ENCODE peak calls at places on chromosomes 2 and 18, in six cellular contexts. One of them, this sample, is unnamed.

GRCh38 chr2:25202290-25202689 is 33.9 kb upstream of the POMC start:
- DNase-seq in A549: no peak
- DNase-seq in heart left ventricle: no peak
- DNase-seq in HCT116: no peak
- DNase-seq in NB4: no peak
- DNase-seq in Peyer's patch: no peak
- DNase-seq in this sample: no peak

GRCh38 chr2:146927080-146927714 is 917.6 kb upstream of the ACVR2A start:
- DNase-seq in HCT116: peak; percentile 39
- DNase-seq in A549: no peak
- DNase-seq in NB4: peak; percentile 28
- DNase-seq in heart left ventricle: no peak
- DNase-seq in Peyer's patch: peak; percentile 74
- DNase-seq in this sample: no peak

GRCh38 chr2:127422631-127423475 is 4.6 kb downstream of the PROC start:
- DNase-seq in heart left ventricle: no peak
- DNase-seq in HCT116: no peak
- DNase-seq in Peyer's patch: peak; percentile 75
- DNase-seq in A549: no peak
- DNase-seq in NB4: peak; percentile 89
- DNase-seq in this sample: peak; percentile 51

GRCh38 chr18:6975084-6975483 is 142.5 kb downstream of the LAMA1 start:
- DNase-seq in NB4: no peak
- DNase-seq in heart left ventricle: no peak
- DNase-seq in Peyer's patch: no peak
- DNase-seq in HCT116: no peak
- DNase-seq in A549: no peak
- DNase-seq in this sample: no peak

GRCh38 chr2:160934991-160935390 is 225.2 kb upstream of the TANK start:
- DNase-seq in HCT116: no peak
- DNase-seq in NB4: no peak
- DNase-seq in heart left ventricle: no peak
- DNase-seq in A549: no peak
- DNase-seq in Peyer's patch: no peak
- DNase-seq in this sample: no peak

GRCh38 chr2:30161929-30162328 is 15.1 kb downstream of the YPEL5 start:
- DNase-seq in A549: no peak
- DNase-seq in NB4: no peak
- DNase-seq in Peyer's patch: no peak
- DNase-seq in HCT116: no peak
- DNase-seq in heart left ventricle: no peak
- DNase-seq in this sample: no peak

GRCh38 chr2:46315103-46315890 is 18.1 kb downstream of the EPAS1 start:
- DNase-seq in heart left ventricle: peak; percentile 92
- DNase-seq in NB4: peak; percentile 29
- DNase-seq in Peyer's patch: peak; percentile 95
- DNase-seq in HCT116: peak; percentile 52
- DNase-seq in A549: peak; percentile 95
- DNase-seq in this sample: no peak

GRCh38 chr2:149536649-149537048 is 50.9 kb downstream of the MMADHC start:
- DNase-seq in Peyer's patch: no peak
- DNase-seq in A549: no peak
- DNase-seq in heart left ventricle: no peak
- DNase-seq in HCT116: no peak
- DNase-seq in NB4: no peak
- DNase-seq in this sample: no peak

GRCh38 chr2:32792416-32792815 is 154.3 kb upstream of the LTBP1 start:
- DNase-seq in heart left ventricle: peak; percentile 58
- DNase-seq in A549: no peak
- DNase-seq in NB4: no peak
- DNase-seq in HCT116: no peak
- DNase-seq in Peyer's patch: no peak
- DNase-seq in this sample: no peak

GRCh38 chr2:65331361-65331760 is 101.0 kb downstream of the SPRED2 start:
- DNase-seq in heart left ventricle: no peak
- DNase-seq in Peyer's patch: no peak
- DNase-seq in A549: no peak
- DNase-seq in NB4: no peak
- DNase-seq in HCT116: no peak
- DNase-seq in this sample: no peak

GRCh38 chr2:44778221-44778654 is 163.3 kb upstream of the SIX3 start:
- DNase-seq in A549: no peak
- DNase-seq in heart left ventricle: no peak
- DNase-seq in NB4: peak; percentile 70
- DNase-seq in Peyer's patch: no peak
- DNase-seq in HCT116: no peak
- DNase-seq in this sample: no peak

GRCh38 chr2:11129598-11130449 is 25.4 kb upstream of the SLC66A3 start:
- DNase-seq in HCT116: peak; percentile 65
- DNase-seq in A549: peak; percentile 59
- DNase-seq in NB4: peak; percentile 79
- DNase-seq in heart left ventricle: peak; percentile 60
- DNase-seq in Peyer's patch: peak; percentile 92
- DNase-seq in this sample: peak; percentile 69

GRCh38 chr2:15369129-15369528 is 192.0 kb downstream of the NBAS start:
- DNase-seq in NB4: no peak
- DNase-seq in HCT116: no peak
- DNase-seq in A549: no peak
- DNase-seq in Peyer's patch: no peak
- DNase-seq in heart left ventricle: no peak
- DNase-seq in this sample: no peak

GRCh38 chr2:232490221-232491138 is 2.8 kb upstream of the ECEL1 start:
- DNase-seq in NB4: no peak
- DNase-seq in Peyer's patch: no peak
- DNase-seq in heart left ventricle: no peak
- DNase-seq in HCT116: no peak
- DNase-seq in A549: no peak
- DNase-seq in this sample: no peak

GRCh38 chr18:48274301-48274700 is 134.9 kb downstream of the ZBTB7C start:
- DNase-seq in HCT116: no peak
- DNase-seq in NB4: no peak
- DNase-seq in A549: no peak
- DNase-seq in Peyer's patch: no peak
- DNase-seq in heart left ventricle: no peak
- DNase-seq in this sample: no peak

GRCh38 chr2:237915576-237915975 is 51.2 kb upstream of the UBE2F start:
- DNase-seq in HCT116: no peak
- DNase-seq in Peyer's patch: peak; percentile 29
- DNase-seq in NB4: no peak
- DNase-seq in heart left ventricle: no peak
- DNase-seq in A549: no peak
- DNase-seq in this sample: no peak

GRCh38 chr2:239313251-239313650 is 87.6 kb downstream of the HDAC4 start:
- DNase-seq in Peyer's patch: no peak
- DNase-seq in HCT116: no peak
- DNase-seq in heart left ventricle: peak; percentile 14
- DNase-seq in A549: no peak
- DNase-seq in NB4: no peak
- DNase-seq in this sample: no peak

GRCh38 chr2:226187601-226188000 is 612.0 kb downstream of the IRS1 start:
- DNase-seq in HCT116: no peak
- DNase-seq in A549: no peak
- DNase-seq in heart left ventricle: no peak
- DNase-seq in NB4: no peak
- DNase-seq in Peyer's patch: no peak
- DNase-seq in this sample: no peak

GRCh38 chr2:168245074-168245825 is 2.1 kb downstream of the STK39 start:
- DNase-seq in A549: no peak
- DNase-seq in heart left ventricle: no peak
- DNase-seq in HCT116: no peak
- DNase-seq in Peyer's patch: no peak
- DNase-seq in NB4: peak; percentile 69
- DNase-seq in this sample: no peak

GRCh38 chr2:168244318-168244717 is 3.1 kb downstream of the STK39 start:
- DNase-seq in Peyer's patch: peak; percentile 68
- DNase-seq in A549: no peak
- DNase-seq in heart left ventricle: no peak
- DNase-seq in HCT116: no peak
- DNase-seq in NB4: peak; percentile 27
- DNase-seq in this sample: no peak

GRCh38 chr2:168246483-168247340 is 683 bp downstream of the STK39 start:
- DNase-seq in heart left ventricle: peak; percentile 75
- DNase-seq in NB4: peak; percentile 83
- DNase-seq in Peyer's patch: peak; percentile 87
- DNase-seq in A549: peak; percentile 38
- DNase-seq in HCT116: no peak
- DNase-seq in this sample: peak; percentile 43

GRCh38 chr2:168246072-168246482 is 1.3 kb downstream of the STK39 start:
- DNase-seq in NB4: no peak
- DNase-seq in A549: peak; percentile 12
- DNase-seq in HCT116: no peak
- DNase-seq in heart left ventricle: no peak
- DNase-seq in Peyer's patch: no peak
- DNase-seq in this sample: no peak

DNA sequence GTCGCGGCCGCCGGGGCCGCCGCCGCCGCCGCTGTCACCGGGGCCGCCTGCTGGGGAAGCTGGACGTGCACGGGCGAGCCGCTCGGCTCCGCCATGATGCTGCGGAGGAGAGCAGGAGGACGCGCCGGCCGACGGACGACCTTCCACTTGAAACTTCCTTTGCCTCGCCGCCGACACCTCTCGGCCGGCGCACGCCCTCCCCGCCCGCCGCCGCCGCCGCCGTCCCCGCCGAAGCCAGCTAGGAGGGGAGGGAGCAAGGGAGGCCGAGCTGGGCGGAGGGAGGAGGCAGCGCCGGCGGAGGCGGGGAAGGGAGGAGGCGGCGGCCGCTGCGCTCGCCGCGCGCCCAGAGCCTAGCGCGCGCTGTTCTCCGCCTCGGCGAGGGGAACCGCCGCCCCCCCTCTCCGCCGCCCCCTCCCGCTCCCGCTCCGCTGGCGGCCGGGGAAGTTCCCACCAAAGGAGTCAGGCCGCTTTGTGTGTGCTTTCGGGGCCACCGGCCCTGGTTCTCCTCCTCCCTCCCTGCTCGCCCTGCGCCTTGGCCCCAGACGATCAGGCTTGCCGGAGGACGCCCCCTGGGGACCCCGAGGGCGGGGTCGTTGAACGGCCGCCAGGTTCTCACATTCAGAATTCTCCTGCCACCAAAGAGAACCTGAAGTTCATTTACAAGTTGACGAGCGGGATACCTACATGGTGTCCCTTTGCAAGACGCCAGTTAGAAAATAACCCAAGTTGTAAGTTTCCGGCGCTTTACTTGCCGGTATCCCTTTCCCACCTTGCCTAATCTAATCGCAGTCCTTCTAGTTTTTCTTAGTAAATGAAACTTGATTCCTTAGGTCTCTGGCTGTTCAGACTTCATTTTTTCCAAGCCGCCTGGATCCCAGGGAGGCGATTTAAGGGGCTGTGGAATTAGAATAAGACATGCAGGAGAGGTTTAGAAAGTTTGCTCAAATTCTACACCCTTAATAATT is at the start of gene STK39:
- DNase-seq in A549: peak; percentile 36
- DNase-seq in Peyer's patch: peak; percentile 83
- DNase-seq in HCT116: peak; percentile 45
- DNase-seq in NB4: peak; percentile 89
- DNase-seq in heart left ventricle: peak; percentile 85
- DNase-seq in this sample: peak; percentile 67
- TF ChIP-seq POLR2A in A549: peak; percentile 46
- TF ChIP-seq POLR2A in Peyer's patch: peak; percentile 53
- TF ChIP-seq POLR2A in HCT116: no peak
- TF ChIP-seq POLR2A in NB4: no peak
- TF ChIP-seq POLR2A in heart left ventricle: no peak
- TF ChIP-seq POLR2A in this sample: no peak

GRCh38 chr2:231452799-231453508 is 11.3 kb downstream of the NCL start:
- DNase-seq in A549: no peak
- DNase-seq in heart left ventricle: no peak
- DNase-seq in NB4: peak; percentile 67
- DNase-seq in Peyer's patch: no peak
- DNase-seq in HCT116: no peak
- DNase-seq in this sample: no peak
- TF ChIP-seq POLR2A in A549: no peak
- TF ChIP-seq POLR2A in heart left ventricle: no peak
- TF ChIP-seq POLR2A in NB4: peak; percentile 28
- TF ChIP-seq POLR2A in Peyer's patch: no peak
- TF ChIP-seq POLR2A in HCT116: no peak
- TF ChIP-seq POLR2A in this sample: peak; percentile 64

DNA sequence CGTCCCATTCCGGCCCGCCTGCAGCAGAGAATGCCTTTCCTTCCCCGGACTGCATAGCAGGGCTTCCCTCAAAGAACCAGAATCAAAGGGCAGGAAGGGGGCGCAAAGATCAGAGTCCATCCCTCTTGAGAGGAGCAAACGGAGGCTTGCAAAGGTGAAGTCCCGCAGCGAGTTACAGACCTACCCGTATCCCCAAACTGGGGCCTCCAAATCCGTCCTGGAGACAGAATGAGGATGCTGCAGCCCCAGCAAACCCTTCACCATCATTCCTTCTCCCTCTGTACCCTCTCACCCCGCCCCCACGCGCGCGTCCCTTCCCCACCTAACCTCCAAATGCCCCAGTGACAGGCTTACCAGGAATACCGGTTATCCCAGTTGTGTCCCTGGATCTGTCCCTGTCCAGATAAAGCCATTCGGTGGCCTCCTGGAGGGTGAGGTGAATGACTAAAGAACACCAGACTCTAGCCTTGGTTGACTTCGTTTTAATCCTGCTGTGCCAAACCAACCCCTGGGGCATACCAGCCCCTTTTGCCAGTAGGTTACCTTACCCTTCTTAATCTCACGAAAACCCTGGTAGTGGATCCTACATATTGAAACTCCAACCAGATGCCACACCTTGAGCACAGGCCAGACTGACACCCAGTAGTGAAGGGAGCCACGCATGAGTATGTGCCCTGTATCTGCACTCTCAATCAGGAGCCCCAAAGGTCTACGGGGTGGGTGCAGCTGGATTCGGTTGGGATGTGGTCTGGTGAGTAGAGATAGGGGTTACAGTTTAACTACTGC is 961 bp upstream of the SLC40A1 start:
- DNase-seq in heart left ventricle: peak; percentile 20
- DNase-seq in A549: no peak
- DNase-seq in NB4: peak; percentile 24
- DNase-seq in HCT116: no peak
- DNase-seq in Peyer's patch: peak; percentile 53
- DNase-seq in this sample: no peak
- TF ChIP-seq POLR2A in heart left ventricle: no peak
- TF ChIP-seq POLR2A in A549: no peak
- TF ChIP-seq POLR2A in NB4: no peak
- TF ChIP-seq POLR2A in HCT116: no peak
- TF ChIP-seq POLR2A in Peyer's patch: no peak
- TF ChIP-seq POLR2A in this sample: no peak

DNA sequence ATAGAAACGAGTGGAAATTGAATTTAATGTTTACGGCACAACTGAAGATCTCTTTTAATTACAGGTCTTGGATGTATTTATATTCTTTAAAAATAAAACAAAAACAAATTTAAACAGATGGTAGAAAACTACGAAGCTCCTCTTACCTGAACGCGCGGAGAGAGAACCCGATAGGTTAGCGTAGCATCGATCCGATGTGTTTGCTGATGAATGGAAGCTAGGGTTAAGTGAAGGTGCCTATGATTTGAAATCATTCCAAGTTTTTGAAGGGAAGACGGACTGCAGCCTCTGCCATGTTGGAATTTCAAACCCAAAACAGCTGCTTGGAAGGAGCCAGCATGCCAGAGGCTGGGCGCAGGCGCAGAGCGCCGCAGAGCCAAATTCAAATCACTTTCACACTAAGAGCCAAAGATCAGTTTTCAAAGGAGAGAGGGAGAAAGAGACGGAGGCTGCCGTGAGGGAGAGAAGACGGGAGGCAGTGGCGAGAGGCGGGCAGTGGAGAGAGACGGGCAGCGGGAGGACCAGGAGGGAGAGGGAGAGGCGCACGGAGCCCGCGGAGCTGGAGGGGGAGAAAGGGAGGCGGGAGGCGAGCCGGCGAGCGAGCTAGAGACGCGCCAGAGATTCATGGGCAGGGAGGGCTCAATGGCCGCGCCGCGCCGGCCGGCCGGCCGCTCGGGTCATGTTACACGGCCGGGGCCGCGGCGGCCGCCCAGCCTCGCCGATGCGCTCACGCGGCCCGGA is at the start of gene FIGN:
- DNase-seq in NB4: no peak
- DNase-seq in heart left ventricle: peak; percentile 77
- DNase-seq in A549: peak; percentile 54
- DNase-seq in Peyer's patch: peak; percentile 68
- DNase-seq in HCT116: no peak
- DNase-seq in this sample: no peak
- TF ChIP-seq POLR2A in NB4: no peak
- TF ChIP-seq POLR2A in heart left ventricle: no peak
- TF ChIP-seq POLR2A in A549: peak; percentile 43
- TF ChIP-seq POLR2A in Peyer's patch: no peak
- TF ChIP-seq POLR2A in HCT116: no peak
- TF ChIP-seq POLR2A in this sample: no peak